ENCODE peak calls at places on chromosome 3, in six cellular contexts. G is heart right ventricle, S is BE2C, Z is heart left ventricle, U is ascending aorta, K is cardiac fibroblast. F is an unnamed sample.

GRCh38 chr3:55322649-55323048 is 164.5 kb downstream of the WNT5A start:
- DNase-seq in G (peak; percentile 26), S (peak; percentile 10), Z (no peak), U (no peak), K (no peak), F (no peak)

GRCh38 chr3:15332405-15333098 is at the start of gene SH3BP5:
- DNase-seq in G (peak; percentile 76), S (peak; percentile 67), Z (peak; percentile 79), U (no peak), K (peak; percentile 76), F (peak; percentile 55)

GRCh38 chr3:197308591-197308990 is 10.2 kb upstream of the DLG1 start:
- DNase-seq in G (no peak), S (no peak), Z (peak; percentile 41), U (no peak), K (peak; percentile 47), F (peak; percentile 88)

GRCh38 chr3:72306800-72307341 is 521.9 kb upstream of the PROK2 start:
- DNase-seq in G (no peak), S (peak; percentile 93), Z (no peak), U (no peak), K (no peak), F (peak; percentile 55)

GRCh38 chr3:104763007-104763406 is 603.7 kb upstream of the ALCAM start:
- DNase-seq in G (no peak), S (no peak), Z (no peak), U (no peak), K (peak; percentile 72), F (peak; percentile 26)

GRCh38 chr3:108150200-108150599 is 59.4 kb upstream of the CD47 start:
- DNase-seq in G (no peak), S (peak; percentile 41), Z (no peak), U (no peak), K (no peak), F (no peak)

GRCh38 chr3:172591876-172592771 is 68.9 kb upstream of the TNFSF10 start:
- DNase-seq in G (no peak), S (no peak), Z (no peak), U (no peak), K (no peak), F (peak; percentile 14)

GRCh38 chr3:143573904-143574303 is 274.4 kb downstream of the SLC9A9 start:
- DNase-seq in G (no peak), S (no peak), Z (no peak), U (no peak), K (no peak), F (no peak)

GRCh38 chr3:15276028-15276717 is 56.2 kb downstream of the SH3BP5 start:
- DNase-seq in G (no peak), S (no peak), Z (no peak), U (no peak), K (no peak), F (no peak)

GRCh38 chr3:123344175-123344908 is 104.5 kb downstream of the ADCY5 start:
- DNase-seq in G (no peak), S (no peak), Z (no peak), U (no peak), K (peak; percentile 22), F (peak; percentile 17)

DNA sequence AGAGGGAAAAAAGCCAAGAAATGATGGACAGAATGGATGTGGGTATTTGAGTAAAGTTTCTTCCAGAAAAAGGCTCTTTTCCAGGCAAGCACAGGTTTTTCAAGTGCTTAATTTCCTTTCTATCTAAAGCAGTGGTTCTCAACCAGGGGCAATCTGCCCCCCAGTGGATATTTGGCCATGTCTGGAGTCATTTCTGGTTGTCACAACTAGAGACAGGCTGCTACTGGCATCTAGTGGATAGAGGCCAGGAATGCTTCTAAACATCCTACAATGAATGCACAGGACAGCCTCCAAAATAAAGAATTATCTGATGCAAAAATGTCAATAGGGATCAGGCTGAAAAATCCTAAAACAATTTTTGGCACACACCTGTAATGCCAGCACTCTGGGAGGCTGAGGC is 23.9 kb downstream of the SEC22C start:
- DNase-seq in G (no peak), S (no peak), Z (no peak), U (no peak), K (no peak), F (no peak)
- TF ChIP-seq CTCF in G (peak; percentile 19), S (no peak), Z (peak; percentile 13), U (no peak), K (no peak), F (no peak)

GRCh38 chr3:61250784-61251173 is 473 bp downstream of the FHIT start:
- DNase-seq in G (no peak), S (no peak), Z (peak; percentile 29), U (no peak), K (peak; percentile 2), F (peak; percentile 7)

GRCh38 chr3:61257148-61257547 is 5.9 kb upstream of the FHIT start:
- DNase-seq in G (no peak), S (no peak), Z (no peak), U (no peak), K (no peak), F (no peak)

GRCh38 chr3:61253756-61254155 is 2.5 kb upstream of the FHIT start:
- DNase-seq in G (no peak), S (no peak), Z (no peak), U (no peak), K (no peak), F (no peak)

GRCh38 chr3:61251174-61251972 is at the start of gene FHIT:
- DNase-seq in G (peak; percentile 95), S (peak; percentile 90), Z (peak; percentile 97), U (peak; percentile 87), K (peak; percentile 96), F (peak; percentile 88)

GRCh38 chr3:61252836-61253235 is 1.6 kb upstream of the FHIT start:
- DNase-seq in G (no peak), S (no peak), Z (no peak), U (no peak), K (no peak), F (no peak)
- H3K4me3 ChIP-seq in G (no peak overlapping the region), S (no peak overlapping the region), Z (no peak overlapping the region), U (no peak overlapping the region), K (no peak overlapping the region), F (no peak overlapping the region)

GRCh38 chr3:195853930-195854478 is 42.3 kb upstream of the MUC4 start:
- DNase-seq in G (no peak), S (no peak), Z (no peak), U (no peak), K (no peak), F (no peak)

GRCh38 chr3:195849322-195850074 is 37.8 kb upstream of the MUC4 start:
- DNase-seq in G (no peak), S (peak; percentile 76), Z (no peak), U (no peak), K (no peak), F (no peak)

GRCh38 chr3:195853036-195853435 is 41.3 kb upstream of the MUC4 start:
- DNase-seq in G (no peak), S (no peak), Z (no peak), U (no peak), K (no peak), F (no peak)

GRCh38 chr3:195847061-195847950 is 35.6 kb upstream of the MUC4 start:
- DNase-seq in G (no peak), S (no peak), Z (no peak), U (no peak), K (peak; percentile 60), F (peak; percentile 68)

DNA sequence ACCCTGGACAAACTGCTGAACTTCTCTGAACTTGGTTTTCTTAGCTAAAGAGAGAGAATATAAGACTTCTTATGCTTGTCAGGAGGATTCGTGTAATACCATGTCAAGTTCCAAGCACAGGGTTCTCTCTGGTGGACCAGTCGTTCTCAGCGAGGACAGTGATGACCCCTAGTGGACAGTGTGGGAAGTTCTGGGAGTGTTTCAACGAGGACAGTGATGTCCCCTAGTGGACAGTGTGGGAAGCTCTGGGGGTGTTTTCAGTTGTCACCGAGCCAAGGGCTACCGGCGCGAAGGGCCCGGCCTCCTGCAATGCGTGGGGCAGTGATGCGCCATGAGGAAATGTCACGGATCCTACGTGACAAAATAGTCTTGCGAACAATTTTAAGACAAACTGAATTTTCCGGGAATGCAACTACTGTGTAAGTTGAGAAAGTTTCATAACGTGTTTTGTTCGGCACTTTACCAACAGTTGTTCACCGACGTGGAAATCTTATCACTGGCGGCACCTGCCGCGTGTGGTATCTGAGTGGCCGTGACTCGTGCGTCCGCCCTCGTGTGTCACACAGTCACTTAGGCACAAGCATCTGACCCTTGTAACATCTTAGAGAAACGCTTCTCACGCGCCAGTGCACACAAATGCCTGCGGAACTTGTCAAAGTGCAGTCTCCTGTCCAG is 39.3 kb upstream of the MUC4 start:
- DNase-seq in G (peak; percentile 66), S (peak; percentile 89), Z (peak; percentile 88), U (peak; percentile 35), K (peak; percentile 94), F (peak; percentile 91)
- TF ChIP-seq CTCF in G (peak; percentile 100), S (peak; percentile 100), Z (peak; percentile 100), U (peak; percentile 99), K (peak; percentile 100), F (peak; percentile 100)

GRCh38 chr3:29758108-29759020 is 477.5 kb downstream of the RBMS3 start:
- DNase-seq in G (no peak), S (no peak), Z (no peak), U (no peak), K (peak; percentile 95), F (peak; percentile 95)
- H3K4me3 ChIP-seq in G (no peak overlapping the region), S (no peak overlapping the region), Z (no peak overlapping the region), U (peak overlapping the region; percentile 21), K (no peak overlapping the region), F (no peak overlapping the region)